ENCODE peak calls at places on chromosome 4, in four cellular contexts. V, G, F and M are unnamed samples.

GRCh38 chr4:47289805-47290204 is 173.7 kb downstream of the COMMD8 start:
- DNase-seq in V (no peak), G (no peak), F (no peak), M (no peak)

GRCh38 chr4:38071801-38072567 is 111.8 kb downstream of the PTTG2 start:
- DNase-seq in G (peak; percentile 69), F (no peak), V (peak; percentile 65), M (no peak)

GRCh38 chr4:77600521-77601451 is 4.8 kb upstream of the CXCL13 start:
- DNase-seq in G (no peak), V (peak; percentile 64), F (no peak), M (no peak)

GRCh38 chr4:173319696-173320095 is 14.5 kb downstream of the HMGB2 start:
- DNase-seq in F (no peak), V (peak; percentile 70), G (no peak), M (peak; percentile 26)

GRCh38 chr4:104693601-104694201 is 199.0 kb upstream of the CXXC4 start:
- DNase-seq in G (no peak), F (no peak), V (peak; percentile 14), M (peak; percentile 1)

GRCh38 chr4:24240655-24241054 is 343.7 kb downstream of the DHX15 start:
- DNase-seq in G (no peak), F (no peak), V (no peak), M (no peak)

GRCh38 chr4:6749340-6750171 is 33.0 kb upstream of the KIAA0232 start:
- DNase-seq in F (no peak), G (peak; percentile 89), V (peak; percentile 16), M (no peak)

GRCh38 chr4:48329976-48330375 is 11.4 kb upstream of the SLAIN2 start:
- DNase-seq in F (peak; percentile 73), V (peak; percentile 91), G (no peak), M (peak; percentile 63)

GRCh38 chr4:23930750-23931488 is 41.1 kb upstream of the PPARGC1A start:
- DNase-seq in F (no peak), V (peak; percentile 41), G (peak; percentile 74), M (no peak)

GRCh38 chr4:168771251-168771650 is 238.8 kb downstream of the CBR4 start:
- DNase-seq in V (no peak), G (no peak), F (no peak), M (no peak)

GRCh38 chr4:156656911-156657310 is 314.7 kb downstream of the PDGFC start:
- DNase-seq in F (no peak), G (no peak), V (no peak), M (no peak)

GRCh38 chr4:171629737-171630136 is 183.5 kb upstream of the GALNTL6 start:
- DNase-seq in G (no peak), F (no peak), V (no peak), M (no peak)
- H3K4me3 ChIP-seq in G (no peak overlapping the region), F (no peak overlapping the region), V (no peak overlapping the region), M (no peak overlapping the region)

GRCh38 chr4:85499573-85499972 is 24.6 kb downstream of the ARHGAP24 start:
- DNase-seq in G (no peak), V (no peak), F (no peak), M (no peak)
- H3K4me3 ChIP-seq in G (no peak overlapping the region), V (no peak overlapping the region), F (no peak overlapping the region), M (no peak overlapping the region)

GRCh38 chr4:152209772-152210493 is 326.0 kb downstream of the FBXW7 start:
- DNase-seq in F (no peak), V (no peak), G (no peak), M (no peak)
- H3K4me3 ChIP-seq in F (no peak overlapping the region), V (no peak overlapping the region), G (no peak overlapping the region), M (no peak overlapping the region)

GRCh38 chr4:61517144-61517543 is 317.0 kb downstream of the ADGRL3 start:
- DNase-seq in F (no peak), G (no peak), V (no peak), M (no peak)
- H3K4me3 ChIP-seq in F (no peak overlapping the region), G (no peak overlapping the region), V (no peak overlapping the region), M (no peak overlapping the region)

DNA sequence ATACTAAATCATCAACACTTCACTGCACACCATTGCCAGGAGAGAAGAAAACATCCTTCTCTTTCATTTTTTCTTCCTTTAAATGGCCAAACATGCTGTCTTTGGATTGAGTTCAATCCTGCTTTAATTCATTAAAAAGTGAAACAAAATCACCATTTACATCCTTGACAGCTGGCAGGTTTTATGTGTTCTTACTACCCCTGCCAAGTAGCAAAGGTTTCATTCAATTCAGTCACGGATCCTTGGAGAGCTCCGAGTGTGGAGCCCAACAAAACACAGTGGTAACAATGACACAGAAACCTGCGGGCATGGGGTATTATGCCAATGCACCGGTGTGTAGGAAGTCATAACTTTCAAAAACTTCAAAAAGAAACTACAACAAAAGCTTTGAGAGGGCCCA is 568.2 kb downstream of the ANKRD50 start:
- DNase-seq in F (no peak), G (no peak), V (no peak), M (no peak)
- H3K4me3 ChIP-seq in F (no peak overlapping the region), G (no peak overlapping the region), V (no peak overlapping the region), M (no peak overlapping the region)